ENCODE peak calls at places on chromosome 17, in ten cellular contexts. One of them, this sample, is unnamed.
A peak's percentile ranks its signal among the peaks of the same experiment; 100 is the strongest.

GRCh38 chr17:79491006-79491405 is 119.8 kb downstream of the RBFOX3 start:
- DNase-seq in ELR: no peak
- DNase-seq in M059J: no peak
- DNase-seq in stimulated activated CD8-positive, alpha-beta memory T cell treated with anti-CD3 and anti-CD28 coated beads, Interleukin-7, amount 100 ng/mL, for 4 hours: no peak
- DNase-seq in psoas muscle: no peak
- DNase-seq in H54: no peak
- DNase-seq in NCI-H345: no peak
- DNase-seq in fibroblast of lung: no peak
- DNase-seq in HTR-8/SVneo: no peak
- DNase-seq in astrocyte of the cerebellum: no peak
- DNase-seq in this sample: no peak

GRCh38 chr17:41449008-41449407 is 8.2 kb upstream of the KRT38 start:
- DNase-seq in ELR: no peak
- DNase-seq in M059J: no peak
- DNase-seq in stimulated activated CD8-positive, alpha-beta memory T cell treated with anti-CD3 and anti-CD28 coated beads, Interleukin-7, amount 100 ng/mL, for 4 hours: no peak
- DNase-seq in psoas muscle: no peak
- DNase-seq in H54: no peak
- DNase-seq in NCI-H345: no peak
- DNase-seq in fibroblast of lung: no peak
- DNase-seq in HTR-8/SVneo: no peak
- DNase-seq in astrocyte of the cerebellum: no peak
- DNase-seq in this sample: no peak

GRCh38 chr17:38705803-38706624 is 941 bp downstream of the MLLT6 start:
- DNase-seq in ELR: peak; percentile 47
- DNase-seq in M059J: peak; percentile 41
- DNase-seq in stimulated activated CD8-positive, alpha-beta memory T cell treated with anti-CD3 and anti-CD28 coated beads, Interleukin-7, amount 100 ng/mL, for 4 hours: peak; percentile 52
- DNase-seq in psoas muscle: peak; percentile 79
- DNase-seq in H54: no peak
- DNase-seq in NCI-H345: peak; percentile 32
- DNase-seq in fibroblast of lung: no peak
- DNase-seq in HTR-8/SVneo: peak; percentile 80
- DNase-seq in astrocyte of the cerebellum: no peak
- DNase-seq in this sample: peak; percentile 32

GRCh38 chr17:82802141-82802540 is 37.7 kb downstream of the ZNF750 start:
- DNase-seq in ELR: peak; percentile 22
- DNase-seq in M059J: peak; percentile 10
- DNase-seq in stimulated activated CD8-positive, alpha-beta memory T cell treated with anti-CD3 and anti-CD28 coated beads, Interleukin-7, amount 100 ng/mL, for 4 hours: no peak
- DNase-seq in psoas muscle: no peak
- DNase-seq in H54: no peak
- DNase-seq in NCI-H345: no peak
- DNase-seq in fibroblast of lung: peak; percentile 68
- DNase-seq in HTR-8/SVneo: no peak
- DNase-seq in astrocyte of the cerebellum: peak; percentile 27
- DNase-seq in this sample: no peak

GRCh38 chr17:16007439-16007838 is 7.8 kb downstream of the TTC19 start:
- DNase-seq in ELR: no peak
- DNase-seq in M059J: no peak
- DNase-seq in stimulated activated CD8-positive, alpha-beta memory T cell treated with anti-CD3 and anti-CD28 coated beads, Interleukin-7, amount 100 ng/mL, for 4 hours: no peak
- DNase-seq in psoas muscle: no peak
- DNase-seq in H54: no peak
- DNase-seq in NCI-H345: no peak
- DNase-seq in fibroblast of lung: no peak
- DNase-seq in HTR-8/SVneo: no peak
- DNase-seq in astrocyte of the cerebellum: no peak
- DNase-seq in this sample: no peak

GRCh38 chr17:43753488-43754129 is 5.0 kb downstream of the SOST start:
- DNase-seq in ELR: peak; percentile 82
- DNase-seq in M059J: peak; percentile 89
- DNase-seq in stimulated activated CD8-positive, alpha-beta memory T cell treated with anti-CD3 and anti-CD28 coated beads, Interleukin-7, amount 100 ng/mL, for 4 hours: no peak
- DNase-seq in psoas muscle: no peak
- DNase-seq in H54: peak; percentile 71
- DNase-seq in NCI-H345: no peak
- DNase-seq in fibroblast of lung: peak; percentile 49
- DNase-seq in HTR-8/SVneo: no peak
- DNase-seq in astrocyte of the cerebellum: no peak
- DNase-seq in this sample: no peak

GRCh38 chr17:39244016-39244599 is 18.4 kb upstream of the STAC2 start:
- DNase-seq in ELR: no peak
- DNase-seq in M059J: no peak
- DNase-seq in stimulated activated CD8-positive, alpha-beta memory T cell treated with anti-CD3 and anti-CD28 coated beads, Interleukin-7, amount 100 ng/mL, for 4 hours: no peak
- DNase-seq in psoas muscle: no peak
- DNase-seq in H54: no peak
- DNase-seq in NCI-H345: no peak
- DNase-seq in fibroblast of lung: no peak
- DNase-seq in HTR-8/SVneo: no peak
- DNase-seq in astrocyte of the cerebellum: no peak
- DNase-seq in this sample: no peak

GRCh38 chr17:80510132-80510531 is 33.7 kb upstream of the NPTX1 start:
- DNase-seq in ELR: no peak
- DNase-seq in M059J: no peak
- DNase-seq in stimulated activated CD8-positive, alpha-beta memory T cell treated with anti-CD3 and anti-CD28 coated beads, Interleukin-7, amount 100 ng/mL, for 4 hours: no peak
- DNase-seq in psoas muscle: no peak
- DNase-seq in H54: no peak
- DNase-seq in NCI-H345: no peak
- DNase-seq in fibroblast of lung: no peak
- DNase-seq in HTR-8/SVneo: no peak
- DNase-seq in astrocyte of the cerebellum: no peak
- DNase-seq in this sample: no peak

GRCh38 chr17:66437466-66438026 is 135.1 kb downstream of the PRKCA start:
- DNase-seq in ELR: no peak
- DNase-seq in M059J: no peak
- DNase-seq in stimulated activated CD8-positive, alpha-beta memory T cell treated with anti-CD3 and anti-CD28 coated beads, Interleukin-7, amount 100 ng/mL, for 4 hours: no peak
- DNase-seq in psoas muscle: no peak
- DNase-seq in H54: no peak
- DNase-seq in NCI-H345: no peak
- DNase-seq in fibroblast of lung: no peak
- DNase-seq in HTR-8/SVneo: no peak
- DNase-seq in astrocyte of the cerebellum: no peak
- DNase-seq in this sample: no peak

GRCh38 chr17:48236681-48237134 is 129.1 kb downstream of the SNX11 start:
- DNase-seq in ELR: peak; percentile 99
- DNase-seq in M059J: peak; percentile 93
- DNase-seq in stimulated activated CD8-positive, alpha-beta memory T cell treated with anti-CD3 and anti-CD28 coated beads, Interleukin-7, amount 100 ng/mL, for 4 hours: no peak
- DNase-seq in psoas muscle: no peak
- DNase-seq in H54: no peak
- DNase-seq in NCI-H345: no peak
- DNase-seq in fibroblast of lung: peak; percentile 96
- DNase-seq in HTR-8/SVneo: peak; percentile 27
- DNase-seq in astrocyte of the cerebellum: peak; percentile 11
- DNase-seq in this sample: no peak

GRCh38 chr17:17987187-17987896 is 14.7 kb downstream of the DRC3 start:
- DNase-seq in ELR: no peak
- DNase-seq in M059J: no peak
- DNase-seq in stimulated activated CD8-positive, alpha-beta memory T cell treated with anti-CD3 and anti-CD28 coated beads, Interleukin-7, amount 100 ng/mL, for 4 hours: no peak
- DNase-seq in psoas muscle: no peak
- DNase-seq in H54: no peak
- DNase-seq in NCI-H345: no peak
- DNase-seq in fibroblast of lung: no peak
- DNase-seq in HTR-8/SVneo: no peak
- DNase-seq in astrocyte of the cerebellum: no peak
- DNase-seq in this sample: no peak

GRCh38 chr17:1546292-1546922 is 16.2 kb downstream of the PITPNA start:
- DNase-seq in ELR: no peak
- DNase-seq in M059J: no peak
- DNase-seq in stimulated activated CD8-positive, alpha-beta memory T cell treated with anti-CD3 and anti-CD28 coated beads, Interleukin-7, amount 100 ng/mL, for 4 hours: no peak
- DNase-seq in psoas muscle: no peak
- DNase-seq in H54: peak; percentile 29
- DNase-seq in NCI-H345: no peak
- DNase-seq in fibroblast of lung: peak; percentile 34
- DNase-seq in HTR-8/SVneo: no peak
- DNase-seq in astrocyte of the cerebellum: no peak
- DNase-seq in this sample: no peak

GRCh38 chr17:76492989-76493501 is 8.2 kb downstream of the RHBDF2 start:
- DNase-seq in ELR: peak; percentile 93
- DNase-seq in M059J: peak; percentile 81
- DNase-seq in stimulated activated CD8-positive, alpha-beta memory T cell treated with anti-CD3 and anti-CD28 coated beads, Interleukin-7, amount 100 ng/mL, for 4 hours: peak; percentile 38
- DNase-seq in psoas muscle: peak; percentile 78
- DNase-seq in H54: peak; percentile 83
- DNase-seq in NCI-H345: no peak
- DNase-seq in fibroblast of lung: peak; percentile 75
- DNase-seq in HTR-8/SVneo: peak; percentile 69
- DNase-seq in astrocyte of the cerebellum: peak; percentile 13
- DNase-seq in this sample: no peak

GRCh38 chr17:33381201-33381600 is 88.1 kb upstream of the ASIC2 start:
- DNase-seq in ELR: no peak
- DNase-seq in M059J: no peak
- DNase-seq in stimulated activated CD8-positive, alpha-beta memory T cell treated with anti-CD3 and anti-CD28 coated beads, Interleukin-7, amount 100 ng/mL, for 4 hours: no peak
- DNase-seq in psoas muscle: no peak
- DNase-seq in H54: no peak
- DNase-seq in NCI-H345: no peak
- DNase-seq in fibroblast of lung: no peak
- DNase-seq in HTR-8/SVneo: no peak
- DNase-seq in astrocyte of the cerebellum: no peak
- DNase-seq in this sample: no peak

GRCh38 chr17:42049834-42050359 is 504 bp downstream of the C17orf113 start:
- DNase-seq in ELR: peak; percentile 19
- DNase-seq in M059J: peak; percentile 46
- DNase-seq in stimulated activated CD8-positive, alpha-beta memory T cell treated with anti-CD3 and anti-CD28 coated beads, Interleukin-7, amount 100 ng/mL, for 4 hours: no peak
- DNase-seq in psoas muscle: no peak
- DNase-seq in H54: no peak
- DNase-seq in NCI-H345: no peak
- DNase-seq in fibroblast of lung: no peak
- DNase-seq in HTR-8/SVneo: peak; percentile 51
- DNase-seq in astrocyte of the cerebellum: no peak
- DNase-seq in this sample: no peak

GRCh38 chr17:19979917-19980770 is 2.5 kb upstream of the AKAP10 start:
- DNase-seq in ELR: no peak
- DNase-seq in M059J: no peak
- DNase-seq in stimulated activated CD8-positive, alpha-beta memory T cell treated with anti-CD3 and anti-CD28 coated beads, Interleukin-7, amount 100 ng/mL, for 4 hours: no peak
- DNase-seq in psoas muscle: peak; percentile 67
- DNase-seq in H54: no peak
- DNase-seq in NCI-H345: no peak
- DNase-seq in fibroblast of lung: no peak
- DNase-seq in HTR-8/SVneo: no peak
- DNase-seq in astrocyte of the cerebellum: no peak
- DNase-seq in this sample: no peak

GRCh38 chr17:27384261-27384701 is 72.0 kb upstream of the KSR1 start:
- DNase-seq in ELR: peak; percentile 98
- DNase-seq in M059J: peak; percentile 99
- DNase-seq in stimulated activated CD8-positive, alpha-beta memory T cell treated with anti-CD3 and anti-CD28 coated beads, Interleukin-7, amount 100 ng/mL, for 4 hours: no peak
- DNase-seq in psoas muscle: peak; percentile 82
- DNase-seq in H54: peak; percentile 83
- DNase-seq in NCI-H345: no peak
- DNase-seq in fibroblast of lung: peak; percentile 98
- DNase-seq in HTR-8/SVneo: peak; percentile 82
- DNase-seq in astrocyte of the cerebellum: peak; percentile 94
- DNase-seq in this sample: no peak

GRCh38 chr17:83064732-83065659 is 14.4 kb upstream of the METRNL start:
- DNase-seq in ELR: no peak
- DNase-seq in M059J: peak; percentile 37
- DNase-seq in stimulated activated CD8-positive, alpha-beta memory T cell treated with anti-CD3 and anti-CD28 coated beads, Interleukin-7, amount 100 ng/mL, for 4 hours: no peak
- DNase-seq in psoas muscle: peak; percentile 55
- DNase-seq in H54: no peak
- DNase-seq in NCI-H345: no peak
- DNase-seq in fibroblast of lung: no peak
- DNase-seq in HTR-8/SVneo: no peak
- DNase-seq in astrocyte of the cerebellum: no peak
- DNase-seq in this sample: no peak

GRCh38 chr17:74972107-74972972 is at the start of gene HID1:
- DNase-seq in ELR: peak; percentile 47
- DNase-seq in M059J: no peak
- DNase-seq in stimulated activated CD8-positive, alpha-beta memory T cell treated with anti-CD3 and anti-CD28 coated beads, Interleukin-7, amount 100 ng/mL, for 4 hours: peak; percentile 76
- DNase-seq in psoas muscle: peak; percentile 68
- DNase-seq in H54: no peak
- DNase-seq in NCI-H345: peak; percentile 87
- DNase-seq in fibroblast of lung: no peak
- DNase-seq in HTR-8/SVneo: peak; percentile 73
- DNase-seq in astrocyte of the cerebellum: no peak
- DNase-seq in this sample: no peak

GRCh38 chr17:728911-729310 is 3.5 kb upstream of the TLCD3A start:
- DNase-seq in ELR: no peak
- DNase-seq in M059J: no peak
- DNase-seq in stimulated activated CD8-positive, alpha-beta memory T cell treated with anti-CD3 and anti-CD28 coated beads, Interleukin-7, amount 100 ng/mL, for 4 hours: no peak
- DNase-seq in psoas muscle: no peak
- DNase-seq in H54: no peak
- DNase-seq in NCI-H345: no peak
- DNase-seq in fibroblast of lung: no peak
- DNase-seq in HTR-8/SVneo: no peak
- DNase-seq in astrocyte of the cerebellum: no peak
- DNase-seq in this sample: no peak

GRCh38 chr17:2955931-2956582 is 107.3 kb downstream of the OR1D5 start:
- DNase-seq in ELR: no peak
- DNase-seq in M059J: no peak
- DNase-seq in stimulated activated CD8-positive, alpha-beta memory T cell treated with anti-CD3 and anti-CD28 coated beads, Interleukin-7, amount 100 ng/mL, for 4 hours: no peak
- DNase-seq in psoas muscle: no peak
- DNase-seq in H54: no peak
- DNase-seq in NCI-H345: no peak
- DNase-seq in fibroblast of lung: no peak
- DNase-seq in HTR-8/SVneo: no peak
- DNase-seq in astrocyte of the cerebellum: no peak
- DNase-seq in this sample: no peak

GRCh38 chr17:72030067-72030899 is 90.5 kb upstream of the SOX9 start:
- DNase-seq in ELR: peak; percentile 87
- DNase-seq in M059J: peak; percentile 84
- DNase-seq in stimulated activated CD8-positive, alpha-beta memory T cell treated with anti-CD3 and anti-CD28 coated beads, Interleukin-7, amount 100 ng/mL, for 4 hours: no peak
- DNase-seq in psoas muscle: peak; percentile 47
- DNase-seq in H54: peak; percentile 85
- DNase-seq in NCI-H345: no peak
- DNase-seq in fibroblast of lung: peak; percentile 70
- DNase-seq in HTR-8/SVneo: peak; percentile 74
- DNase-seq in astrocyte of the cerebellum: peak; percentile 35
- DNase-seq in this sample: no peak

GRCh38 chr17:16407911-16408588 is 7.3 kb upstream of the TRPV2 start:
- DNase-seq in ELR: peak; percentile 43
- DNase-seq in M059J: peak; percentile 61
- DNase-seq in stimulated activated CD8-positive, alpha-beta memory T cell treated with anti-CD3 and anti-CD28 coated beads, Interleukin-7, amount 100 ng/mL, for 4 hours: no peak
- DNase-seq in psoas muscle: peak; percentile 75
- DNase-seq in H54: no peak
- DNase-seq in NCI-H345: peak; percentile 57
- DNase-seq in fibroblast of lung: peak; percentile 43
- DNase-seq in HTR-8/SVneo: no peak
- DNase-seq in astrocyte of the cerebellum: peak; percentile 43
- DNase-seq in this sample: no peak

GRCh38 chr17:39908789-39909352 is 9.6 kb downstream of the GSDMB start:
- DNase-seq in ELR: no peak
- DNase-seq in M059J: no peak
- DNase-seq in stimulated activated CD8-positive, alpha-beta memory T cell treated with anti-CD3 and anti-CD28 coated beads, Interleukin-7, amount 100 ng/mL, for 4 hours: no peak
- DNase-seq in psoas muscle: no peak
- DNase-seq in H54: no peak
- DNase-seq in NCI-H345: no peak
- DNase-seq in fibroblast of lung: no peak
- DNase-seq in HTR-8/SVneo: no peak
- DNase-seq in astrocyte of the cerebellum: no peak
- DNase-seq in this sample: no peak

GRCh38 chr17:33778505-33779398 is 476.3 kb upstream of the CCL2 start:
- DNase-seq in ELR: peak; percentile 44
- DNase-seq in M059J: peak; percentile 47
- DNase-seq in stimulated activated CD8-positive, alpha-beta memory T cell treated with anti-CD3 and anti-CD28 coated beads, Interleukin-7, amount 100 ng/mL, for 4 hours: peak; percentile 5
- DNase-seq in psoas muscle: no peak
- DNase-seq in H54: peak; percentile 29
- DNase-seq in NCI-H345: peak; percentile 45
- DNase-seq in fibroblast of lung: peak; percentile 45
- DNase-seq in HTR-8/SVneo: peak; percentile 46
- DNase-seq in astrocyte of the cerebellum: peak; percentile 57
- DNase-seq in this sample: peak; percentile 52

GRCh38 chr17:17800504-17801021 is 36.2 kb downstream of the SREBF1 start:
- DNase-seq in ELR: no peak
- DNase-seq in M059J: no peak
- DNase-seq in stimulated activated CD8-positive, alpha-beta memory T cell treated with anti-CD3 and anti-CD28 coated beads, Interleukin-7, amount 100 ng/mL, for 4 hours: no peak
- DNase-seq in psoas muscle: no peak
- DNase-seq in H54: no peak
- DNase-seq in NCI-H345: no peak
- DNase-seq in fibroblast of lung: no peak
- DNase-seq in HTR-8/SVneo: no peak
- DNase-seq in astrocyte of the cerebellum: no peak
- DNase-seq in this sample: no peak

GRCh38 chr17:5667871-5668270 is 83.6 kb upstream of the NLRP1 start:
- DNase-seq in ELR: peak; percentile 30
- DNase-seq in M059J: peak; percentile 8
- DNase-seq in stimulated activated CD8-positive, alpha-beta memory T cell treated with anti-CD3 and anti-CD28 coated beads, Interleukin-7, amount 100 ng/mL, for 4 hours: no peak
- DNase-seq in psoas muscle: no peak
- DNase-seq in H54: peak; percentile 33
- DNase-seq in NCI-H345: peak; percentile 2
- DNase-seq in fibroblast of lung: no peak
- DNase-seq in HTR-8/SVneo: no peak
- DNase-seq in astrocyte of the cerebellum: no peak
- DNase-seq in this sample: no peak

This sample was measured in DMS79.